ENCODE peak calls at places on chromosomes 2 and 18, in nine cellular contexts. U is psoas muscle, A is Panc1, Z is heart left ventricle, S is H7, B is K562, L is BE2C, R is thoracic aorta, E is hepatocyte. W is an unnamed sample. For H3K27me3, the result is how much of the 10 kb centered on the place peaks cover.

GRCh38 chr18:13611616-13612110 is 114.7 kb downstream of the FAM210A start:
- DNase-seq in U (peak), A (no peak), Z (peak), S (peak), B (no peak), L (no peak), R (no peak), E (peak), W (peak)

GRCh38 chr2:9800975-9801723 is 42.1 kb upstream of the TAF1B start:
- DNase-seq in U (peak), A (no peak), Z (no peak), S (peak), B (peak), L (no peak), R (no peak), E (no peak), W (no peak)

GRCh38 chr2:123961576-123961975 is 63.5 kb upstream of the CNTNAP5 start:
- DNase-seq in U (no peak), A (no peak), Z (no peak), S (no peak), B (no peak), L (no peak), R (no peak), E (no peak), W (no peak)

GRCh38 chr2:191376981-191377629 is 131.9 kb downstream of the MYO1B start:
- DNase-seq in U (peak), A (peak), Z (no peak), S (no peak), B (peak), L (peak), R (peak), E (peak), W (peak)

GRCh38 chr18:48727685-48728084 is 188.9 kb downstream of the CTIF start:
- DNase-seq in U (no peak), A (no peak), Z (no peak), S (no peak), B (no peak), L (no peak), R (no peak), E (no peak), W (no peak)

GRCh38 chr2:61426267-61426897 is 44.5 kb downstream of the USP34 start:
- DNase-seq in U (peak), A (peak), Z (no peak), S (peak), B (peak), L (peak), R (no peak), E (peak), W (peak)

GRCh38 chr2:84894758-84895520 is 10.5 kb upstream of the TMSB10 start:
- DNase-seq in U (no peak), A (no peak), Z (no peak), S (no peak), B (no peak), L (no peak), R (no peak), E (no peak), W (no peak)

GRCh38 chr2:118224144-118224887 is 136.0 kb downstream of the INSIG2 start:
- DNase-seq in U (peak), A (no peak), Z (peak), S (peak), B (no peak), L (no peak), R (no peak), E (peak), W (peak)

GRCh38 chr2:188291142-188291616 is 495 bp upstream of the GULP1 start:
- DNase-seq in U (no peak), A (no peak), Z (no peak), S (no peak), B (no peak), L (peak), R (no peak), E (peak), W (peak)

GRCh38 chr2:39252888-39253518 is 9.2 kb upstream of the CDKL4 start:
- DNase-seq in U (no peak), A (no peak), Z (no peak), S (no peak), B (no peak), L (no peak), R (no peak), E (no peak), W (no peak)

GRCh38 chr2:195162194-195162593 is 494.8 kb upstream of the SLC39A10 start:
- DNase-seq in U (no peak), A (no peak), Z (no peak), S (no peak), B (no peak), L (peak), R (no peak), E (no peak), W (no peak)

GRCh38 chr18:68519341-68519740 is 195.6 kb downstream of the TMX3 start:
- DNase-seq in U (no peak), A (no peak), Z (no peak), S (no peak), B (no peak), L (no peak), R (no peak), E (no peak), W (no peak)

GRCh38 chr18:35029103-35029502 is 12.1 kb upstream of the MAPRE2 start:
- DNase-seq in U (peak), A (no peak), Z (no peak), S (no peak), B (no peak), L (no peak), R (no peak), E (no peak), W (no peak)

GRCh38 chr18:78754311-78755043 is 225.1 kb upstream of the SALL3 start:
- DNase-seq in U (no peak), A (no peak), Z (peak), S (no peak), B (no peak), L (no peak), R (no peak), E (no peak), W (no peak)

GRCh38 chr2:153873062-153874048 is 1.6 kb downstream of the GALNT13 start:
- DNase-seq in U (no peak), A (no peak), Z (peak), S (peak), B (no peak), L (peak), R (no peak), E (peak), W (no peak)

GRCh38 chr2:48504647-48505327 is 25.2 kb upstream of the STON1 start:
- DNase-seq in U (no peak), A (no peak), Z (no peak), S (no peak), B (no peak), L (no peak), R (no peak), E (peak), W (no peak)

GRCh38 chr18:22279741-22280452 is 110.5 kb downstream of the GATA6 start:
- DNase-seq in U (no peak), A (no peak), Z (no peak), S (no peak), B (no peak), L (no peak), R (no peak), E (no peak), W (no peak)

GRCh38 chr18:11324510-11324909 is 175.1 kb upstream of the PIEZO2 start:
- DNase-seq in U (no peak), A (no peak), Z (no peak), S (no peak), B (no peak), L (no peak), R (no peak), E (no peak), W (no peak)

GRCh38 chr18:6884944-6885343 is 155.4 kb downstream of the ARHGAP28 start:
- DNase-seq in U (no peak), A (no peak), Z (no peak), S (no peak), B (no peak), L (no peak), R (no peak), E (no peak), W (no peak)

DNA sequence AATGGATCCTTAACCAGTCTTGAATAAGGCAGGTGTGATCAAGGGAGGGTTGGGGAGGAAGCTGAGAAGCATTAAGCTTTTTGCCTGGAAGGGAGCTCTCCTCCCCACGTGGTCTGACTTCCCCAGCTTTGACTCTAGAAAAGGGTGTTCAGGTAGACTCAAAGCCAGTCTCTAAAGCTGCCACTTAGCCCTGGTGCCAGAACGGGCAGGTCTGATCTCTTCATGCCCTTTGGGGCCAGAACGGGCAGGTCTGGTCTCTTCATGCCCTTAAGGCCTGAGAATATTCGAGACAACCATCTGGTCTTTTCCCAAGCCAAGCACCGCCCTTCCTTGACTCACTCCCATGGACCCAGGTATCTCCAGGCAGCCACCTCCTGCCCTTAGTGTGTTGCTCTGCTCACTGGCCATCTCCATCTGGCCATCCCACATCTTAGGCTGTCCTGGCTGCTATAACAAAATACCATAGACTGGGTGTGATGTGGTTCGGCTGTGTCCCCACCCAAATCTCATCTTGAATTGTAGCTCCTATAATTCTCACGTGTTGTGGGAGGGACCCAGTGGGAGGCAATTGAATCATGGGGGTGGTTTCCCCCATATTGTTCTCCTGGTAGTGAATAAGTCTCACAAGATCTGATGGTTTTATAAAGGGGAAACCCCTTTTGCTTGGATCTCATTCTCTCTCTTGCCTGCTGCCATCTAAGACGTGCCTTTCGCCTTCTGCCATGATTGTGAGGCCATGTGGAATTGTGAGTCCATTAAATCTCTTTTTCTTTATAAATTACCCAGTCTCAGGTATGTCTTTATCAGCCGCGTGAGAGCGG is 59.4 kb downstream of the SNORC start:
- DNase-seq in U (no peak), A (no peak), Z (no peak), S (no peak), B (no peak), L (no peak), R (no peak), E (no peak), W (no peak)
- H3K27me3 ChIP-seq in U (under half), A (under half), Z (half or more), S (half or more), B (under half), L (half or more), R (under half), E (half or more), W (under half)

DNA sequence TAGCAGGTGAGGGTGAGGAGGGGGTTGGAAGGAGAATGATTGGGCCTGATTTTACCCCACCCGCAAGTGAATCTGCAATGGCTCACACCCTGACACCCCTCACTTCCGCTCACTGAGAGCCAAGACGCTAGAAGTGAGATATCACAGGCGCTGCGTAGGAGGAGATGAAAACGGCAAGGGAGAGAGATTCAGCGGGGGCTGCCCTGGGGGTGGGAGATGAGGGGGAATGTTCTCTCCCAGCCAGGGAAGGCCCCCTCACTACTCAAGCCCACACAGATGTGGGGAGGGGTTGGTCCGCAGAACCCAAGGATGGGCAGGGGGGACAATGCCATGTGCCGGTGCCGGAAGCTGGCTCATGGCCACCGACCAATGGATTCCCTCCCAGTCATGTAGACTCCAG is 32.9 kb downstream of the LOXHD1 start:
- DNase-seq in U (no peak), A (no peak), Z (no peak), S (no peak), B (no peak), L (no peak), R (no peak), E (no peak), W (no peak)
- H3K4me3 ChIP-seq in U (no peak), A (no peak), Z (no peak), S (no peak), B (no peak), L (no peak), R (no peak), E (no peak), W (no peak)

GRCh38 chr2:239559417-239560261 is 158.8 kb upstream of the HDAC4 start:
- DNase-seq in U (no peak), A (no peak), Z (no peak), S (no peak), B (no peak), L (no peak), R (no peak), E (no peak), W (no peak)
- H3K27me3 ChIP-seq in U (under half), A (under half), Z (under half), S (under half), B (under half), L (under half), R (under half), E (under half), W (under half)

GRCh38 chr2:241798631-241799521 is 10.1 kb upstream of the NEU4 start:
- DNase-seq in U (peak), A (no peak), Z (no peak), S (peak), B (peak), L (peak), R (no peak), E (no peak), W (no peak)
- H3K4me3 ChIP-seq in U (no peak), A (no peak), Z (no peak), S (no peak), B (no peak), L (no peak), R (no peak), E (no peak), W (no peak)

DNA sequence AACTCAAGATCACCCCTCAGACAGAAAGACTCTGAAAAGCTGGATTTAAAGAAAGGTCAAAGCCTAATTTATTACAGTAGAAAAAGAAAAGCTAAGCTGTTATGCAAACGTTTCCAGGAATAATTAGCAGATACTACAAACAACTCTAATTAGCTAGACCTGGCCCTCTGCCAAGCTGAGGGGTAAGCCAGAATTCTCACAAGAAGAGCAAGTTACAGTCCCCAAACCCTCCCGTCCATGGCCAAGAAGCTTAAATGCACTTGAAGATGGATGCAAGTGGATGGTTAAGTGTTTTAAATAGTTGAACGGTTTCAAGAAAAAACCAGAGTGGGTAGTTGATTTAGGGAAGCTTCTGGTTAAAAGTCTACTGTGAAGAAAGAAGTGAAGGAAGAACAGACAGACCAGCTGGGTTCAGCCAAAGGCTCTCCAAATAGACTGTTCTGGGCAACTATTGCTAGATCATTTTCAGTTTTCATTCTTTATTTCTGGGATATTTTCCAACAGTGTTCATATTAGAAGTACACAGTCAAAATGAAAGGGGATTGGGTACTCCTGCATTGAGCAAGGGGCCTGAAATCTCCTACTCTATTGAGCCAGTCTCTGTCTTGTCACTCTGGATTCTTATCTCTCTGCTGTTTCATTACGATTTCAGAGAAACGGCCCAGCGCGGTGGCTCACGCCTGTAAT is 4.8 kb downstream of the LMAN2L start:
- DNase-seq in U (no peak), A (no peak), Z (no peak), S (no peak), B (no peak), L (peak), R (no peak), E (no peak), W (no peak)
- H3K27me3 ChIP-seq in U (under half), A (under half), Z (under half), S (under half), B (under half), L (under half), R (under half), E (under half), W (under half)

DNA sequence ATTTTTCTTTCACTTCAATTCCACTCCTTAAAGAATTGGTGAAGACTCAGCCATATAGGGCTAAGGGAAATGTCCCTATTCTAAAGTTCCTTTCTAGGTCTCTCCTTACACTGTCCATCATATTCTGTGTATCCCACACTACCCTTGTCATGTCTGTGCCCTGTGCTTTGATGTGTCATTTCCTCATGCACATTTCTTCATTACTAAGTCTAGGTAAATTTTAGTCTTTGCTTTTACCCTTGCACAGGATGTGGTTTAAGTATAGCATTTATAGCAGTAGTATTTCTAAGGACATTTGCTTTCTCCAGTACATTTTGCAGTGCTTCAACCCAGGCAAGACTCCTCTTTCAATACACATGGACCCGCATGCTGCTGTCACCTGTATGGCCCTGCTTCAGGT is 221.5 kb upstream of the ACVR2A start:
- DNase-seq in U (no peak), A (no peak), Z (no peak), S (no peak), B (no peak), L (no peak), R (no peak), E (no peak), W (no peak)
- H3K4me3 ChIP-seq in U (no peak), A (no peak), Z (no peak), S (no peak), B (no peak), L (no peak), R (no peak), E (no peak), W (no peak)

DNA sequence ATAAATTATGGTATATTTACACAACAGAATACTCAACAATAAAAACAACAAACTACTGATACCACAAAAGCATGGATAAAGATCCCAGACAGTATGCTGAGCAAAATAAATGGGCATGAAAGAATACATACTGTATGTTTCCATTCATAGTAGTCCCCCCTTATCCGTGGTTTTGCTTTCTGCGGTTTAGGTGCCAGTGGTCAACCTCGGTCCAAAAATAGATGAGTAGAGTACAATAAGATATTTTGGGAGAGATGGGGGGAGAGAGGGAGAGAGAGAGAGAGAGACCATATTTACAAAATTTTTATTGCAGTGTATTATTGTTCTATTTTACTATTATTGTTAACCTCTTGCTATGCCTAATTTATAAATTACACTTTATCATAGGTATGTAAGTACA is 21.0 kb upstream of the TGFA start:
- DNase-seq in U (no peak), A (no peak), Z (no peak), S (no peak), B (no peak), L (no peak), R (no peak), E (no peak), W (no peak)
- H3K27me3 ChIP-seq in U (under half), A (under half), Z (under half), S (under half), B (under half), L (under half), R (under half), E (under half), W (under half)

GRCh38 chr2:196206804-196207203 is 35.4 kb upstream of the STK17B start:
- DNase-seq in U (no peak), A (no peak), Z (no peak), S (no peak), B (no peak), L (no peak), R (no peak), E (no peak), W (no peak)

GRCh38 chr2:196205891-196206408 is 34.6 kb upstream of the STK17B start:
- DNase-seq in U (no peak), A (no peak), Z (no peak), S (no peak), B (no peak), L (no peak), R (no peak), E (no peak), W (no peak)

GRCh38 chr2:196204991-196205766 is 33.8 kb upstream of the STK17B start:
- DNase-seq in U (no peak), A (no peak), Z (no peak), S (no peak), B (no peak), L (no peak), R (no peak), E (no peak), W (no peak)

GRCh38 chr2:196200557-196200956 is 29.2 kb upstream of the STK17B start:
- DNase-seq in U (no peak), A (no peak), Z (no peak), S (no peak), B (no peak), L (no peak), R (no peak), E (no peak), W (no peak)

DNA sequence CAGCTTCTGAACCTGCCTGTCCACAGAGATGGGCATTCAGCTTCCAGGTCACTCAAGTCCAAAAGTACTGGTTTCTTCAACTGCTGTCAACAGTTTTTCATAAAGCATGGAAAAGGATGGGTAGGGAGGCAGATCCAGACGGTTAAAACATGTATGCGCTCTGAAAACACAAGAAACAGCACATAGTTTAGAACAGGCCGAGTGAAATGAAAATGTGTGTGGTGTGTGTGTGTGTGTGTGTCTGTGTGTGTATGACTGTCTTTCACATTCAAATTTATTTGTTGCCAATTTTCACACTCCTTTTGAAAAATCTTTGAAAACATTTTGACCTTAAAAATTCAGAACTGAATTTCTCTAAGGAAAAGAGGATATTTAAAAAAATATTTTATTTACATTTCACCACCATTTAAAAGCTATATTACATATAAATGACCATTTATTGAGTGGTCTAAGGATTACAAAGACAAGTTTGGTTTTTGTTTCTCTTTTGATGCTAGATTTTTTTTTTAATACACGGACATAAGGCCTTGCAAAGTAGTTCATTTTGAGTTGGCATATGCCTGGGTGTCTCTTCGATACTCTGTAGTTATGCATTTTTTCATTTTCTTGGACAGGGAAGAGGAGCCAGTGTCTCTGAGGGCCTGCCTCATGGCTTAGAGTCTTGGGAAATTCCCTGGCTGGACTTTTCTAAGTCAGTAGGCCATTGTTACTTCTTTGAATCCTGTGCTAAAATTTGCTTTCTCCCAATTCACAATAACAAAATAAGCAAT is 30.0 kb upstream of the STK17B start:
- DNase-seq in U (no peak), A (no peak), Z (no peak), S (no peak), B (no peak), L (no peak), R (no peak), E (no peak), W (no peak)
- H3K4me3 ChIP-seq in U (no peak), A (no peak), Z (no peak), S (no peak), B (no peak), L (no peak), R (no peak), E (no peak), W (no peak)